ENCODE peak calls at places on chromosomes 12 and 14, in four cellular contexts. Y is fibroblast of lung, I is MM.1S, S is neuronal stem cell. K is an unnamed sample.

GRCh38 chr12:113250045-113250444 is 28.8 kb downstream of the TPCN1 start:
- DNase-seq in I (no peak), S (no peak), Y (no peak), K (no peak)

GRCh38 chr12:57401165-57401564 is 29.7 kb downstream of the R3HDM2 start:
- DNase-seq in Y (no peak), S (no peak), I (no peak), K (no peak)

GRCh38 chr14:86055512-86055911 is 525.6 kb downstream of the FLRT2 start:
- DNase-seq in I (no peak), Y (peak), S (no peak), K (peak)

GRCh38 chr12:63045020-63045860 is 105.8 kb downstream of the AVPR1A start:
- DNase-seq in Y (peak), S (no peak), I (no peak), K (no peak)

GRCh38 chr14:56524971-56525677 is 54.5 kb upstream of the TMEM260 start:
- DNase-seq in I (no peak), Y (no peak), S (no peak), K (no peak)

GRCh38 chr12:24175949-24176348 is 226.5 kb upstream of the SOX5 start:
- DNase-seq in S (no peak), Y (no peak), I (no peak), K (no peak)

GRCh38 chr12:92554316-92554905 is 148.4 kb upstream of the PLEKHG7 start:
- DNase-seq in Y (peak), I (no peak), S (no peak), K (no peak)

GRCh38 chr12:83527700-83528281 is 841.1 kb downstream of the TMTC2 start:
- DNase-seq in Y (no peak), S (no peak), I (no peak), K (no peak)

GRCh38 chr12:102631274-102631673 is 150.9 kb upstream of the IGF1 start:
- DNase-seq in I (no peak), Y (peak), S (no peak), K (no peak)

GRCh38 chr12:2140858-2141519 is 88.2 kb downstream of the CACNA1C start:
- DNase-seq in S (no peak), Y (no peak), I (no peak), K (no peak)

GRCh38 chr14:91368681-91369416 is 48.8 kb downstream of the CCDC88C start:
- DNase-seq in Y (no peak), I (peak), S (no peak), K (peak)

GRCh38 chr14:79842270-79842669 is 369.0 kb downstream of the DIO2 start:
- DNase-seq in Y (peak), S (no peak), I (no peak), K (no peak)

DNA sequence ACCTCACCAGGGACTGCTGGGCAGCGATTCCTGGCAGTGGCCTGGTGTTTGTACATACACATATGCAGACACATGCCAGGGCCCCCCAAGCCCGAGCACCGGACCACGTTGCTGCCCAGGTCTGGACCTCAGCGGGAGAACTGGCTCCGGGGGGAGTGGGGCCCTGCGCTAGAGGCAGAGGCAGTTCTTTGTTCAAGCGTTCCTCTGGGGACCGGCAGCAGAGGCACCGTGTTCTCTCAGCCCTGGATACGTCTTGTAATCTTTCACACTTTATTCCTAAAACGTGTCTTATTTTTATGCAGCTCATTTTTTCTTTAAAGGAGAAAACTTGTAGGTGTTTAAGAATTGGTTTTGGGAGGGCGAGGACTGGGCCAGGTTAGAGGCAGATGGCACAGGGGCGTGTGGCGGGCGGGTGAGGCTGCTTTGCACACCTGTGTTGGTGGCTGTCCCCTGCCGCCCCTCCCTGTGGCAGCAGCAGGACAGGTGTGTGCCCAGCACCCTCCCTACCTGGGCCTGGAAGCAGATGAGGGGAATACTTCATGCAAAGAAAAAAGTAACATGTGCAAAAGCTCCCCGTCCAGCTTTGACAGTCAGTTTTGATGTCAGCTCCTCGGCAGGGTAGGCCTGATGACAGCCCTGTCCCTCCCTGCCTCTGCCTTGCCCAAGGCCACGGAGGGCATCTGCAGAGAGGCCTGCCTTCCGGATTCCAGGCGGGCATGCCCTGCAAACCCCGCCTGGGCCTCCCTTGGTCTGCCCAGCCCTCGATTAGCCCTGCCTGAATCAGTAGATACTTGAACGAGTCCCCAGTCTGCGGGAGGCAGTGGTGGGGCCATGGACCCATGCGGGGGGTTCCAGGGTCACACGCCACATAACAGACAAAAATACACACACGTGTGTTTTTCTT is 7.0 kb upstream of the PUS1 start:
- DNase-seq in Y (no peak), I (no peak), S (no peak), K (no peak)
- H3K4me2 ChIP-seq in Y (no peak), I (no peak), S (no peak), K (no peak)

GRCh38 chr12:76265424-76266180 is 82.6 kb downstream of the BBS10 start:
- DNase-seq in Y (no peak), I (no peak), S (no peak), K (no peak)
- H3K4me2 ChIP-seq in Y (peak), I (no peak), S (no peak), K (no peak)

GRCh38 chr12:116121453-116121871 is 156.0 kb downstream of the MED13L start:
- DNase-seq in I (no peak), S (no peak), Y (peak), K (no peak)
- H3K4me2 ChIP-seq in I (no peak), S (no peak), Y (peak), K (no peak)

GRCh38 chr12:96883571-96883970 is 23.5 kb upstream of the NEDD1 start:
- DNase-seq in S (no peak), Y (peak), I (no peak), K (no peak)

GRCh38 chr12:96890331-96890730 is 16.7 kb upstream of the NEDD1 start:
- DNase-seq in Y (no peak), S (no peak), I (no peak), K (no peak)

GRCh38 chr12:96892104-96892503 is 15.0 kb upstream of the NEDD1 start:
- DNase-seq in I (no peak), S (no peak), Y (no peak), K (no peak)

GRCh38 chr12:96886998-96887677 is 19.9 kb upstream of the NEDD1 start:
- DNase-seq in I (no peak), Y (peak), S (no peak), K (no peak)

DNA sequence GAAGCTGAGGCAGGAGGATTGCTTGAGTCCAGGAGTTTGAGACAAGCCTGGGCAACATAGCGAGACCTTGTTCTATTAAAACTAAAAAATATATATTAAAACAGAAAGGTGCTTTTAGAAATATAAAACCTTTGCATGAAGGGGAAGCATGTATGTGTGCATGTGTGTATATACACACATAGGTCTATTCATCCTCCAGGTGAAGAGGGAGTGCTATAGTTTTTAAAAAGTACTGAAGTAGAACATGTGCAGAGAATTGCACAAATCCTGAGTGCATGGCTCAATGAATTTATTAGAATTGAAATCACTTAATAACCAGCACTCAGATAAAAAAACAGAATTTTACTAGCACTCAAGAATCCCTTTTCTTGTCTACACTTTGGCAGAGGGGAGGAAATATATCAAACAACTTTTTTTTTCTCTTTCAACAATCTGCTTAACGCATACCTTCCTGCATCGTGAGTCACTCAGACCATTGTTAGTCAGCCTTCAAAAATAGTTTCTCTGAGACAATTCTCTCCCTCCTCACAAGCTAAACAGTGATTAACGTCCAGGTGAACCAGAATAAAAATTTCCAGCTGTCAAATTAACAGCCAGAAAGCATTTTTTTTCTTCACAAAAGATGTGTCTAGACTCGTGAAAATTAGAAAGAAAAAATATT is 17.7 kb upstream of the NEDD1 start:
- DNase-seq in I (no peak), Y (peak), S (no peak), K (no peak)
- H3K4me2 ChIP-seq in I (no peak), Y (no peak), S (no peak), K (no peak)

DNA sequence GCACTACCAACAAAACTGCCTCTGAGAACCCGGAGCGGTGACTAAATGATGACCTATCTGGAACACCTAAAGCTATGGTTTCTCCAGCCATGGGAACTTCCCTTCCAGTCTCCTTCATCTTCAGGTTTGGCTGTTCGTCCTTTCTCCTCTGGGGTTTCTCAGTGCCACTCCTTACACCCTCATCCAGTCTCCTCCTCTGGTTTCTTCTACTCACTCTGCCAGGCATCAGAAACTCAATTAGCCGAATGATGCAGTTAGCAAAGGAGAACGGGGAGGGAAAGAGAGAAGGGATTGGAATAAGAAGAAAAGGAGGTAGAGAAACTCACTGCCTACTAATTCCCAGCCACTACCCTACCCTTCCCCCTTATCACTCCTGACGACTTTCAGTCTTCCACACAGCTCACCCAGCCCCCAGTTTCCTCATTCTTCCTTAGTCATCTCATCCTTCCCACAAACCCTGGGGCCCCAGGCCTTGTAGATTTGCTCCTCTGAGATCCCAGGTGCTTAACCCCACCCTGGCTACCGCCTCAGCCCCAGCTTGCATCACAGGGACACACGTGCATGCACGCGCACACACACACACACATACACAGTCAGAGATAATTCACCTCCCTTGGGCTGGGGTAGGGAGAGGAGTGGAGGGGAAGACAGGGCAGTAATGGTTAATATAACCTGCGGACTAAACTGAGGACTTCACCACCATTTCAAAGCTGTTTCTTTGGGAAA is 13.0 kb downstream of the FGD6 start:
- DNase-seq in Y (peak), S (no peak), I (no peak), K (no peak)
- H3K4me2 ChIP-seq in Y (no peak), S (no peak), I (no peak), K (peak)

GRCh38 chr14:68757618-68758081 is 35.2 kb downstream of the ZFP36L1 start:
- DNase-seq in Y (no peak), S (no peak), I (no peak), K (peak)
- H3K4me2 ChIP-seq in Y (no peak), S (no peak), I (no peak), K (peak)

GRCh38 chr14:74610866-74611671 is 968 bp downstream of the LTBP2 start:
- DNase-seq in S (no peak), I (no peak), Y (peak), K (no peak)
- H3K4me2 ChIP-seq in S (peak), I (no peak), Y (peak), K (no peak)

DNA sequence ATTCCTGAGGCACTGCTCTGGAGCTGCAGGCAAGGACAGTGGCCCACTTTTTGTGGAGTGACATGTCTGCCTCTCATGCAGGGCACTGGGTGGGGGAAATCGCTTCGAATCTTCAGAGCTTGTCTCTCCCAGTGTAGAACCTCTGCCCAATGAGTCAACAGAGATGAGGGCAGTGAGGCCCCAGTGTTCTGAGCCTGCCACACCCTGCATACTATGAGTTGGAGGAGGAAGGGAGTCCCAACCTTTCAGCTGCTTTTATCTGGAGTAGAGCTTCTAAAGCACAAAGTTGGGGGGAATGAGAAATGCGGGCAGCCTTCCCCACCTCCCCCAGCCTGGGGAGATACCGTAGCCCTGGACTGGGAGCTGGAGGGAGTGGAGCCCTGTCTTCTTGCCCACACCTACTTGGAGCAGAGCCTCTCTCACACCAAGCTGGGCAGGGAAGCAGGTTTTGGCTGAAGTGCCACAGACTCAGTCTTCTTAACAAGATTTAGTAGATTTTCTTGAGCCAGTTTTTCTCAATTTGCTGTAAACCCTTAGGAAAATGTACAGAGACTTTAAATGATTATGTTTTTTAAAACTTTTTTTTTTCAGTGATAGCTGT is 159.1 kb downstream of the ADGRD1 start:
- DNase-seq in Y (no peak), I (no peak), S (no peak), K (no peak)
- H3K4me2 ChIP-seq in Y (no peak), I (no peak), S (no peak), K (no peak)

GRCh38 chr12:122896662-122897061 is 738 bp upstream of the VPS37B start:
- DNase-seq in Y (no peak), S (no peak), I (no peak), K (no peak)

GRCh38 chr12:122895757-122896636 is at the start of gene VPS37B:
- DNase-seq in S (peak), Y (peak), I (peak), K (no peak)

GRCh38 chr12:122903704-122904034 is 7.7 kb upstream of the VPS37B start:
- DNase-seq in S (no peak), I (no peak), Y (no peak), K (no peak)

GRCh38 chr12:122902854-122903703 is 7.2 kb upstream of the VPS37B start:
- DNase-seq in S (no peak), Y (no peak), I (no peak), K (no peak)

GRCh38 chr12:122899887-122900286 is 4.0 kb upstream of the VPS37B start:
- DNase-seq in I (no peak), Y (no peak), S (no peak), K (no peak)
- H3K4me2 ChIP-seq in I (peak), Y (no peak), S (no peak), K (no peak)

K was measured in OCI-LY7.